ENCODE peak calls at places on chromosomes 13 and 19, in five cellular contexts. One of them, this sample, is unnamed.

GRCh38 chr13:80141114-80141849 is 199.6 kb downstream of the SPRY2 start:
- DNase-seq in A549: no peak
- DNase-seq in cardiac fibroblast: peak
- DNase-seq in cardiac muscle cell: peak
- DNase-seq in BJ: no peak
- DNase-seq in this sample: peak

GRCh38 chr19:47762615-47763308 is 15.7 kb upstream of the SELENOW start:
- DNase-seq in BJ: no peak
- DNase-seq in A549: no peak
- DNase-seq in cardiac muscle cell: peak
- DNase-seq in cardiac fibroblast: peak
- DNase-seq in this sample: peak

GRCh38 chr13:25281937-25282332 is 5.4 kb downstream of the MTMR6 start:
- DNase-seq in cardiac fibroblast: no peak
- DNase-seq in cardiac muscle cell: no peak
- DNase-seq in A549: no peak
- DNase-seq in BJ: no peak
- DNase-seq in this sample: no peak

GRCh38 chr13:79679334-79679733 is 198.4 kb downstream of the NDFIP2 start:
- DNase-seq in cardiac muscle cell: peak
- DNase-seq in cardiac fibroblast: peak
- DNase-seq in BJ: no peak
- DNase-seq in A549: peak
- DNase-seq in this sample: peak

GRCh38 chr19:55353803-55354697 is 469 bp downstream of the COX6B2 start:
- DNase-seq in cardiac muscle cell: peak
- DNase-seq in cardiac fibroblast: peak
- DNase-seq in A549: peak
- DNase-seq in BJ: no peak
- DNase-seq in this sample: peak

GRCh38 chr19:47143322-47144073 is 12.9 kb downstream of the SAE1 start:
- DNase-seq in BJ: no peak
- DNase-seq in cardiac muscle cell: no peak
- DNase-seq in A549: no peak
- DNase-seq in cardiac fibroblast: no peak
- DNase-seq in this sample: no peak

GRCh38 chr13:40452038-40452666 is 214.3 kb downstream of the FOXO1 start:
- DNase-seq in cardiac fibroblast: no peak
- DNase-seq in BJ: no peak
- DNase-seq in A549: no peak
- DNase-seq in cardiac muscle cell: no peak
- DNase-seq in this sample: no peak

GRCh38 chr19:16957151-16957662 is 68.4 kb downstream of the F2RL3 start:
- DNase-seq in cardiac fibroblast: peak
- DNase-seq in cardiac muscle cell: peak
- DNase-seq in A549: no peak
- DNase-seq in BJ: no peak
- DNase-seq in this sample: peak

GRCh38 chr13:45166858-45167257 is 34.0 kb downstream of the KCTD4 start:
- DNase-seq in A549: no peak
- DNase-seq in cardiac muscle cell: no peak
- DNase-seq in BJ: no peak
- DNase-seq in cardiac fibroblast: no peak
- DNase-seq in this sample: no peak

GRCh38 chr19:3366104-3366760 is at the start of gene NFIC:
- DNase-seq in cardiac fibroblast: peak
- DNase-seq in BJ: no peak
- DNase-seq in cardiac muscle cell: peak
- DNase-seq in A549: no peak
- DNase-seq in this sample: peak

GRCh38 chr13:50132937-50133276 is 117.7 kb downstream of the KCNRG start:
- DNase-seq in cardiac fibroblast: no peak
- DNase-seq in A549: no peak
- DNase-seq in BJ: no peak
- DNase-seq in cardiac muscle cell: no peak
- DNase-seq in this sample: no peak
- H3K4me3 ChIP-seq in cardiac fibroblast: no peak
- H3K4me3 ChIP-seq in A549: no peak
- H3K4me3 ChIP-seq in BJ: no peak
- H3K4me3 ChIP-seq in cardiac muscle cell: peak
- H3K4me3 ChIP-seq in this sample: no peak

DNA sequence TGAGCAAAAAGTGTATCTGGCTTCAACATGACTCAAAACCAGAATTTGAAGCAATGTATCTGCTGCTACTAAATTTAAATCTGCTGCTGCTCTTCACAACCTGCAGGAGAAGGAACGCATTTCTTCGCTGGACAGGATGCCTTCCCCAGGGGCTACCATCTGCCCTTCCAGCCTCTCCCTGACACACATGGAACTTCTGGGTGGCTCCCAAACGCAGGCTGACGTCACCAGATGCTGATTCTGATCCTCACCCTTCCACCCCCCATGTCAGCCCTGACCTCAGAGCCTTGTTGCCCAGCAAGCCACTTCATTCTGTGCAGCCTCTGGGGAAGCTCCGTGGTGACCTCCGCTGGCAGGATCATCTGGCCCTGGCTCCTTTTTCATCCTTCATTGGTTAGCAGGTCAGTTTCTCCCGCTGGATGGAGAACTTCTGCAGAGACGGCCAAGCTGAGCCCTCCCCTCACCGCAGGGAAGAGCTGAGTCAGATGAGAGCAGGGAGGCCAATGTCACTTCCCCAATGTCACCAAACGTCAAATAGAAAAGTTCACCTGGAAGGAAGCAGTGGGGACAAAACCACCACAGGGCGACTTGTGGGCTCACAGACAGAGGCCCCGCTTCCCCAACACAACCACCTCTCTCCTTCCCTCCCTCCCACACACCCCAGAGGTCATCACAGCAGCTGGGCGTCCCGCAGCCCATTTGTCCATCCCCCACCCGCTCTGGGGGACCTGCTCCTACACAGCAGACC is 14.0 kb upstream of the RAB20 start:
- DNase-seq in cardiac fibroblast: peak
- DNase-seq in BJ: no peak
- DNase-seq in cardiac muscle cell: peak
- DNase-seq in A549: no peak
- DNase-seq in this sample: peak
- TF ChIP-seq CTCF in cardiac fibroblast: no peak
- TF ChIP-seq CTCF in BJ: no peak
- TF ChIP-seq CTCF in cardiac muscle cell: no peak
- TF ChIP-seq CTCF in A549: no peak
- TF ChIP-seq CTCF in this sample: no peak

DNA sequence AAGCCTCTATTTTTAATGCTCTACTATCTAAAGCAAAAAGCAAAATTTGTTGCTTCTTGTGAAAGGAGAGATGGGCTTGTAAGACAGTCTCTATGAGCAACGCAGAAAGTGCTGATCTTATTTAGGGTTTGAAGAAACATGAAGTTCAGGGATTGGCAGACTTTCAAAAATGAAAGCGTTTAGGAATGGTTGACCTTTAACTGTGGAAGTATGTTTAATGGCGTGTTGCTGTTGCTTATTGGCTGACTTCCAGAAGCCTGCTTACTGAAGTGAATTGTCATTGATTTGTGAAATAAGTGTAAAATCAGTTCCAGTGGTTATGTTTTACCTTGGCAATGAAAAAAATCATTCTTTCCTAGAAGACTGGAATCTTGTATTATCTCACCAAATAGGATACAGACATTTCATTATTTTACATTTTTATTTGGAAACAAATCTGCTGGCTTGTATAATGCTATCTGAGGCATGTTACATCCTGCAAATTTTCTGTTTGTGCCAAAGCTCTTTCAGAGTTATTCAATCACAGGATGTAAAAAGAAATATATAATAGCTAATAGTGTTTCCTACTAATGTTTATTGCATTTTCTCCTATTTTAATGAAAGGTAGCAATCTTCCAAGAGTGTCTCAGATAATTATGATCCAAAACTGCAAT is 221.3 kb upstream of the SLITRK6 start:
- DNase-seq in BJ: no peak
- DNase-seq in A549: no peak
- DNase-seq in cardiac muscle cell: peak
- DNase-seq in cardiac fibroblast: peak
- DNase-seq in this sample: peak
- H3K4me3 ChIP-seq in BJ: no peak
- H3K4me3 ChIP-seq in A549: no peak
- H3K4me3 ChIP-seq in cardiac muscle cell: no peak
- H3K4me3 ChIP-seq in cardiac fibroblast: no peak
- H3K4me3 ChIP-seq in this sample: no peak

GRCh38 chr19:35639321-35639639 is 2.3 kb upstream of the ETV2 start:
- DNase-seq in cardiac fibroblast: no peak
- DNase-seq in cardiac muscle cell: no peak
- DNase-seq in A549: no peak
- DNase-seq in BJ: no peak
- DNase-seq in this sample: no peak
- TF ChIP-seq CTCF in cardiac fibroblast: no peak
- TF ChIP-seq CTCF in cardiac muscle cell: no peak
- TF ChIP-seq CTCF in A549: no peak
- TF ChIP-seq CTCF in BJ: no peak
- TF ChIP-seq CTCF in this sample: no peak

GRCh38 chr19:1512671-1513491 is at the start of gene ADAMTSL5:
- DNase-seq in A549: peak
- DNase-seq in cardiac fibroblast: peak
- DNase-seq in BJ: no peak
- DNase-seq in cardiac muscle cell: peak
- DNase-seq in this sample: peak
- H3K4me3 ChIP-seq in A549: peak
- H3K4me3 ChIP-seq in cardiac fibroblast: peak
- H3K4me3 ChIP-seq in BJ: peak
- H3K4me3 ChIP-seq in cardiac muscle cell: peak
- H3K4me3 ChIP-seq in this sample: peak

GRCh38 chr13:43196171-43196611 is 172.8 kb downstream of the DNAJC15 start:
- DNase-seq in cardiac muscle cell: peak
- DNase-seq in A549: no peak
- DNase-seq in cardiac fibroblast: peak
- DNase-seq in BJ: no peak
- DNase-seq in this sample: peak

GRCh38 chr13:43193789-43194188 is 170.4 kb downstream of the DNAJC15 start:
- DNase-seq in cardiac fibroblast: no peak
- DNase-seq in cardiac muscle cell: no peak
- DNase-seq in BJ: no peak
- DNase-seq in A549: no peak
- DNase-seq in this sample: no peak

GRCh38 chr13:43195112-43195511 is 171.7 kb downstream of the DNAJC15 start:
- DNase-seq in BJ: no peak
- DNase-seq in cardiac fibroblast: no peak
- DNase-seq in cardiac muscle cell: no peak
- DNase-seq in A549: no peak
- DNase-seq in this sample: no peak

GRCh38 chr13:43196750-43197149 is 173.4 kb downstream of the DNAJC15 start:
- DNase-seq in cardiac fibroblast: no peak
- DNase-seq in BJ: no peak
- DNase-seq in A549: no peak
- DNase-seq in cardiac muscle cell: no peak
- DNase-seq in this sample: no peak

GRCh38 chr13:43195551-43195950 is 172.2 kb downstream of the DNAJC15 start:
- DNase-seq in cardiac fibroblast: no peak
- DNase-seq in A549: no peak
- DNase-seq in cardiac muscle cell: no peak
- DNase-seq in BJ: no peak
- DNase-seq in this sample: no peak
- TF ChIP-seq CTCF in cardiac fibroblast: peak
- TF ChIP-seq CTCF in A549: no peak
- TF ChIP-seq CTCF in cardiac muscle cell: peak
- TF ChIP-seq CTCF in BJ: no peak
- TF ChIP-seq CTCF in this sample: peak

DNA sequence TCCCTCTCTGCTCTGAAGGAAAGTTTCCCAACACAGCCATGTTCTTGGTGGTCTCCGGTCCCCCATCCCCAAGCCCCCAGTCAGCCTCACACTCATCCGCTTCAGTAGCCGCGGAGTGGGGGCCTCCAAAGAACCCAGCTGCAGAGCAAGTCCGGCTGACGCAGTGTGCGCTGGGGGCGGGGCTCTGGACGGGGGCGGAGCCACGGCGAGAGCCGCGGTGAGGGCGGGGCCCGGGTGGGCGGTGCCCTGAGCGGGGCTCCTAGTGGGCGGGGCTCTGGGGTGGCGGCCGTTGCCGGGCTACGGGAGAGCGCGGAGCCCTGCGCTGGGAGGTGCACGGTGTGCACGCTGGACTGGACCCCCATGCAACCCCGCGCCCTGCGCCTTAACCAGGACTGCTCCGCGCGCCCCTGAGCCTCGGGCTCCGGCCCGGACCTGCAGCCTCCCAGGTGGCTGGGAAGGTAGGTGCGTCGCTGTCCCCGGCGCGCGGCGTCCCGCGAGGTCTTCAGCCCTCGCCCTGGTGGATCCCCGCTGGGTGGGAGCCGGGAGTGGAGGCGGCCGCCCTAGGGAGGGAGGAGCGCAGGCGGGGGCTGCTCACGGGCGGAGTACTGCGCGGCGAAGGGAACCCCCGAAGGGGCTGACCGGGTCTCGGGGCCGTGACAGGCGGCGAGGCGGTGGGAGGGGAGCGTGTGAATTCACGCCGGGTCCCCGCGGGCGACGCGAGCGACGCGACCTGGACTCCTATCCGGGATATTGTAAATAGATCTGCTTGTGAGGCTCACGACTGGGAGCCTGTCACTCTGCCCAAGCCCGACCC is 9.1 kb downstream of the TNFRSF19 start:
- DNase-seq in cardiac fibroblast: peak
- DNase-seq in A549: peak
- DNase-seq in BJ: no peak
- DNase-seq in cardiac muscle cell: peak
- DNase-seq in this sample: peak
- H3K4me3 ChIP-seq in cardiac fibroblast: peak
- H3K4me3 ChIP-seq in A549: peak
- H3K4me3 ChIP-seq in BJ: peak
- H3K4me3 ChIP-seq in cardiac muscle cell: peak
- H3K4me3 ChIP-seq in this sample: peak